ENCODE peak calls at places on chromosomes 2 and 18, in eight cellular contexts. Q, X, F, U, P, D, S and W are unnamed samples.

GRCh38 chr2:37156071-37156856 is 516 bp downstream of the EIF2AK2 start:
- DNase-seq in U (peak), P (peak), F (peak), D (peak), S (peak), Q (no peak), X (peak), W (peak)

GRCh38 chr2:227597993-227598392 is 700 bp upstream of the SCYGR2 start:
- DNase-seq in U (peak), F (no peak), D (no peak), S (no peak), P (no peak), Q (no peak), X (no peak), W (no peak)

GRCh38 chr2:174059178-174059874 is 94.2 kb upstream of the SP3 start:
- DNase-seq in P (no peak), X (no peak), U (no peak), D (peak), Q (no peak), S (peak), F (no peak), W (no peak)

GRCh38 chr2:232697059-232697806 is at the start of gene GIGYF2:
- DNase-seq in P (peak), D (peak), U (peak), F (peak), Q (peak), S (peak), X (peak), W (peak)

GRCh38 chr2:84942964-84943421 is 28.0 kb upstream of the KCMF1 start:
- DNase-seq in X (no peak), U (no peak), F (no peak), Q (no peak), D (no peak), S (no peak), P (no peak), W (no peak)

GRCh38 chr2:156456616-156457015 is 20.4 kb downstream of the GPD2 start:
- DNase-seq in Q (no peak), D (no peak), U (no peak), F (no peak), P (no peak), X (no peak), S (no peak), W (no peak)

GRCh38 chr2:110997646-110998045 is 123.1 kb upstream of the BCL2L11 start:
- DNase-seq in S (no peak), F (no peak), Q (no peak), X (no peak), U (no peak), D (no peak), P (no peak), W (no peak)

GRCh38 chr2:174693344-174693743 is 70.9 kb downstream of the CHRNA1 start:
- DNase-seq in F (no peak), X (no peak), Q (no peak), S (no peak), P (no peak), U (no peak), D (no peak), W (no peak)

GRCh38 chr18:70469916-70470315 is 181.1 kb downstream of the SOCS6 start:
- DNase-seq in U (no peak), X (no peak), F (no peak), P (no peak), D (no peak), S (no peak), Q (no peak), W (no peak)

GRCh38 chr2:124524155-124524910 is 499.2 kb downstream of the CNTNAP5 start:
- DNase-seq in D (no peak), S (no peak), P (no peak), U (no peak), F (no peak), Q (no peak), X (no peak), W (no peak)

GRCh38 chr2:206584323-206585116 is 57.8 kb upstream of the FAM237A start:
- DNase-seq in X (no peak), D (peak), P (peak), Q (no peak), F (no peak), U (no peak), S (peak), W (no peak)

GRCh38 chr2:74164761-74165160 is 13.9 kb downstream of the MOB1A start:
- DNase-seq in S (no peak), U (no peak), F (no peak), D (no peak), Q (no peak), P (no peak), X (no peak), W (no peak)

GRCh38 chr18:39604836-39605235 is 2039.2 kb upstream of the CELF4 start:
- DNase-seq in P (no peak), X (no peak), S (no peak), U (no peak), Q (no peak), D (no peak), F (no peak), W (no peak)

GRCh38 chr2:13015941-13016340 is 299.2 kb downstream of the TRIB2 start:
- DNase-seq in S (no peak), X (no peak), F (no peak), Q (no peak), U (no peak), D (no peak), P (no peak), W (no peak)

GRCh38 chr2:241546771-241547498 is 11.6 kb upstream of the BOK start:
- DNase-seq in S (no peak), U (no peak), D (no peak), X (no peak), P (no peak), Q (no peak), F (no peak), W (no peak)

GRCh38 chr2:20584045-20584636 is 66.8 kb downstream of the HS1BP3 start:
- DNase-seq in P (no peak), S (no peak), U (peak), D (no peak), F (no peak), Q (no peak), X (no peak), W (no peak)

GRCh38 chr2:195407782-195408181 is 249.2 kb upstream of the SLC39A10 start:
- DNase-seq in F (no peak), Q (no peak), U (no peak), X (no peak), P (no peak), S (no peak), D (peak), W (no peak)

GRCh38 chr2:26268184-26268583 is 23.4 kb downstream of the HADHB start:
- DNase-seq in X (no peak), Q (no peak), S (no peak), U (no peak), P (no peak), F (no peak), D (no peak), W (no peak)

GRCh38 chr2:170212625-170213280 is 34.8 kb downstream of the MYO3B start:
- DNase-seq in S (no peak), U (no peak), X (no peak), Q (no peak), D (no peak), F (no peak), P (no peak), W (no peak)

GRCh38 chr2:74602553-74603281 is 45.4 kb downstream of the M1AP start:
- DNase-seq in D (no peak), F (no peak), P (no peak), U (no peak), S (no peak), Q (no peak), X (no peak), W (no peak)

GRCh38 chr2:112870851-112871830 is 34.6 kb upstream of the IL1B start:
- DNase-seq in D (no peak), S (no peak), U (no peak), Q (no peak), F (no peak), X (no peak), P (no peak), W (no peak)
- TF ChIP-seq POLR2A in D (no peak), S (no peak), U (no peak), Q (no peak), F (no peak), X (no peak), P (no peak), W (no peak)

DNA sequence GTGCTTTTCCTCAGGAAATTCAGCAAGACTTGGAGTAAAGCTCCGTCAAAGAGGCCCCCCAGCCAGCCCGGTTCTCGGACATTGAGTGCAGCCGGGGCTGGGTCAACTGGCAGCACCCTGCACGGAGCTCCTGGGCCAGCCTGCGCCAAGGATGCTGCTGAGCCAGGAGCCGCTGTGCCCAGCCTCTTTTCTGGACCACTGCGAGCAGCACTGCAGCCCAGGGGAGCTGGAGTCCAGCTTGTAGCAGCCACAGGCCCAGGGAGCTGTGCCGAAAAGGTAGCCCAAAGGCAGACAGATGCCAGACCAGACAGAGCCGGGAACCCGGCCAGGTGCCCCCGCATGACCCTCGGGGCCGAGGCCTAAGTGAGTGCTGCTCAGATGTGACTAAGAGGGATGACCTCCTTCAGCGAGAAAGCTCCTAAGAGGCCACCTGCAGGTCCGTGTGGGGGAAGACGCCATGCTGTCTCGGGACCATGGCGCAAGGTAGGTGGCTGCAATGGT is 7.3 kb downstream of the CLHC1 start:
- DNase-seq in F (no peak), Q (no peak), U (no peak), S (no peak), X (peak), D (peak), P (no peak), W (no peak)
- TF ChIP-seq CTCF in F (no peak), Q (no peak), U (no peak), S (no peak), X (no peak), D (no peak), P (no peak), W (no peak)

GRCh38 chr2:165634282-165634681 is 159.8 kb downstream of the GALNT3 start:
- DNase-seq in X (no peak), S (no peak), Q (no peak), D (no peak), P (no peak), F (no peak), U (no peak), W (no peak)

GRCh38 chr2:165633431-165633830 is 160.6 kb downstream of the GALNT3 start:
- DNase-seq in F (no peak), S (no peak), Q (no peak), P (no peak), X (no peak), U (no peak), D (no peak), W (no peak)

GRCh38 chr2:165636959-165637358 is 157.1 kb downstream of the GALNT3 start:
- DNase-seq in S (no peak), X (no peak), U (no peak), Q (no peak), D (no peak), F (no peak), P (no peak), W (no peak)

GRCh38 chr2:165635532-165635931 is 158.5 kb downstream of the GALNT3 start:
- DNase-seq in F (no peak), S (no peak), Q (no peak), U (no peak), P (no peak), X (no peak), D (no peak), W (no peak)

DNA sequence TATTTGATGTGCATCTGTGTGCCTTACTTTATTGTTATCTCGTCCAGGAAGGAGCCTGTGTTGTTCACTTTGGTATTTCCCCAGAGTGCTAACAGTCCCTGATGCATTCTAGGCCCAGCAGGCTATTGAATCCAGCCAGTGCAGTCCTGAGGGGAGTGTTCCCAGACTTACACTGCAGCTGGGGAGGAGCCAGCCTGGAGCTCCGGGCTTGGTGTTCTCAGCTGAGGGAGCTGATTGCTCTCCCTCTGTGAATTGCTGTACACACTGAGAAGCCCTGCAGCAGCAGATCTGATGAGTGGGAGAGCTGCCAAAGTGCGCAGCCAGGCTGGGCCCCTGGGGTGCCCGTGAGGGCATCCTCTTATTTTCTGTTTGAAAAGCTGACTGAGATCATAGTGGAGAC is 159.2 kb downstream of the GALNT3 start:
- DNase-seq in Q (no peak), F (no peak), P (peak), X (peak), U (no peak), S (no peak), D (no peak), W (no peak)
- H3K27ac ChIP-seq in Q (no peak), F (no peak), P (no peak), X (no peak), U (no peak), S (no peak), D (no peak), W (no peak)

GRCh38 chr2:236783417-236784020 is 213.9 kb downstream of the ACKR3 start:
- DNase-seq in P (no peak), U (no peak), S (no peak), F (no peak), Q (no peak), D (no peak), X (no peak), W (no peak)

GRCh38 chr2:236786786-236787185 is 217.2 kb downstream of the ACKR3 start:
- DNase-seq in P (no peak), F (no peak), X (no peak), D (no peak), S (no peak), U (no peak), Q (no peak), W (no peak)

GRCh38 chr2:236785611-236786057 is 216.0 kb downstream of the ACKR3 start:
- DNase-seq in Q (no peak), P (no peak), U (no peak), F (no peak), D (no peak), S (no peak), X (no peak), W (no peak)

GRCh38 chr2:236781933-236782788 is 212.5 kb downstream of the ACKR3 start:
- DNase-seq in X (no peak), S (no peak), D (no peak), F (no peak), P (no peak), U (no peak), Q (no peak), W (no peak)

DNA sequence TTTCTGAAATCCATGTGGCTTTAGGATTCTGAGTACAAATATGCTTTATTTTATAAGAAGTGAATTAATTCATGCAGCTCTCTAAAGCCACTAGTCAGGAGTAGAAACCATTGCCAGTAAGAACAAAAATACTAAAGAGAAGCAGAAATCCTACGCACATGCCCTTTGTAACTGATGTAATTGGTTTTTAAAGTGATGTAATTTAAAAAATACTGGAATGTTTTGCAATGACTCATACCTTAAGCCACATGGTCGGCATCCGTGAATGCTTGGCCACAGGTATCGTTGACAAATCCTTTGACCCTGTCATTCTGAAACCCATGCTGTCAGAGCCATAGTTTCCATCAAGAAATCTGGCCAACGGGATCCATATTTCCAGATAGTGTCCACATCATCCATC is 213.3 kb downstream of the ACKR3 start:
- DNase-seq in D (peak), U (no peak), S (no peak), Q (no peak), P (no peak), F (no peak), X (no peak), W (no peak)
- TF ChIP-seq POLR2A in D (no peak), U (no peak), S (no peak), Q (no peak), P (no peak), F (no peak), X (no peak), W (no peak)

DNA sequence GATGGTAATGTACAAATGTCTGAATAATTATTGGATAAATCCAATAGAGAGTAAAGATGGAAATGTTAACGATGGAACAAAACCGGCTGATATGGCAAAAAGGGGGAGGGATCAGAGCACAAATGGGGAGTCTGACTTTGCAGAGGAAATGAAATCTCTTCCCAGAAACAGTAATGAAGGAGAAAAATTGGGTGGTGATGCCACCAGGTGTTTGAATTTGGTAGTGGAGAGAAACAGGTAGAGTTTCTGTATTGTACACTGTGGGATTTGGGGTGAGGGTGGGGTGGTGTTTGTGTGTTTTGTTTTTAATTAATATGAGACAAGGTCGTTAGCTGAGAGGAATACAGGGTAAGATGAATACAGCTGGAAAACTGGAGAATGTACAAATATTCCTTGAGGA is 20.4 kb upstream of the XDH start:
- DNase-seq in P (no peak), D (peak), S (no peak), Q (no peak), F (no peak), U (no peak), X (no peak), W (no peak)
- TF ChIP-seq CTCF in P (peak), D (peak), S (no peak), Q (peak), F (peak), U (peak), X (no peak), W (peak)

DNA sequence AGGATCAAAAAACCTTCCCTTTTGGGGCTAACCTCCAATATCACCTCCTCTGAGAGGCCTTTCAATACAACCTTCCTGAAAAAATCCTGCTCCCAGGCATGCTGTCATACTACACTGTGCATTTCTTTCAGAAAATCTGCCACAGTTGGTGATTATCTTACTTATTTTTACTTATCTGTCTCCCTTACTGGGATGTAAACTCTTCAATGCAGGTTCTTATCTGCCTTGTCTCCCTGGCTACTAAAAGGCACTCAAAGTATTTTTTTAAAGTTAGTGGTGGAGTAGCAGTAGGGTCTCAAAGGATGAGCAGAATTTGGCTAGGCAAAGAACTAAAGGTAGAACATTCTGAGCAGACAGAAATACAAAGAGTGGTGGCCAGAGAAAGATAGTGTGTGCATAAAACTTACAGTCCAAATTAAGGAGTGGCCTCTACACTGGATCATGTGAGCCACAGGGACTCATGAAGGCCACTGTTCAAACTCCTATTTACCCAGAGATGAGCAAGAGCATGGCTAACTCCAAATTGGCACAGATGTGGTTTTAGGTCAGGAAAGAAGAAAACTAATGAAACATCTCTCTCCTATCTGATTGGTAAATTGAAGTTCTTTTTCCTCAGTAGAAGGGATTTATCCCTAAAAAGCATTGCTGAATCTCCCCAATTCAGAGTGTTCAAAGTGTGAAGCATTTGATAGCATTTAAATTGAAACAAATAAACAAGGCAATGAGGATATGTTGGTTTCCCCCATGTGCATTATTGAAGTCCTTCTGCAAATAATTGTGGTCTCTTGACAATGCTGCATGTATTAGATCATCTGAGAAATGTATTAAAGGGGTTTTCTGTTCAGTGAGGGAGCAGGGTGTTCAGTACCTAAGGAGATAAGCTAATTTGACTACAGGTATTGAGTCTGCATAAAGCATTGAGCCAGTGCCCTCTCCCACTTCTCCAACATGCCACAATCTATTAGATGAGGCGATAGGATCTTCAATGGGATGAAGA is 285.5 kb downstream of the MREG start:
- DNase-seq in F (no peak), D (no peak), Q (no peak), X (no peak), U (no peak), P (no peak), S (no peak), W (no peak)
- H3K27ac ChIP-seq in F (no peak), D (peak), Q (no peak), X (no peak), U (no peak), P (no peak), S (no peak), W (no peak)

GRCh38 chr2:96157649-96158553 is 12.7 kb upstream of the DUSP2 start:
- DNase-seq in U (no peak), S (peak), D (no peak), F (no peak), Q (no peak), P (no peak), X (no peak), W (no peak)
- TF ChIP-seq POLR2A in U (no peak), S (peak), D (no peak), F (no peak), Q (no peak), P (no peak), X (no peak), W (no peak)